ENCODE peak calls at places on chromosomes 5 and 9, in four cellular contexts. F, O, W and E are unnamed samples.

GRCh38 chr5:12777342-12777741 is 873.1 kb upstream of the CTNND2 start:
- DNase-seq in F (no peak), W (no peak), O (no peak), E (no peak)

GRCh38 chr5:13217636-13218035 is 726.9 kb downstream of the DNAH5 start:
- DNase-seq in F (no peak), W (no peak), O (no peak), E (no peak)

GRCh38 chr5:108529381-108529780 is 147.5 kb upstream of the FBXL17 start:
- DNase-seq in W (no peak), O (no peak), F (peak; percentile 86), E (no peak)

GRCh38 chr9:99811172-99811571 is 10.5 kb upstream of the NR4A3 start:
- DNase-seq in W (no peak), F (no peak), O (no peak), E (no peak)

GRCh38 chr9:34170252-34170915 is 8.5 kb upstream of the UBAP1 start:
- DNase-seq in W (no peak), F (no peak), O (no peak), E (no peak)

GRCh38 chr5:132002701-132003100 is 8.8 kb downstream of the ACSL6 start:
- DNase-seq in F (no peak), W (no peak), O (no peak), E (no peak)

GRCh38 chr9:110669439-110669838 is 848 bp downstream of the MUSK start:
- DNase-seq in W (no peak), O (peak; percentile 14), F (no peak), E (no peak)

GRCh38 chr5:163880307-163880706 is 374.9 kb downstream of the MAT2B start:
- DNase-seq in W (no peak), O (no peak), F (peak; percentile 78), E (no peak)

GRCh38 chr5:172770675-172771438 is at the start of gene DUSP1:
- DNase-seq in F (peak; percentile 96), O (peak; percentile 99), W (peak; percentile 100), E (peak; percentile 97)